ENCODE peak calls at places on chromosomes 7 and 10, in six cellular contexts. One of them, this sample, is unnamed.

GRCh38 chr10:21737061-21737460 is 203.0 kb downstream of the MLLT10 start:
- DNase-seq in Panc1: no peak
- DNase-seq in ovary: no peak
- DNase-seq in psoas muscle: no peak
- DNase-seq in dorsolateral prefrontal cortex: no peak
- DNase-seq in heart left ventricle: no peak
- DNase-seq in this sample: no peak

GRCh38 chr7:41224063-41224763 is 478.7 kb downstream of the INHBA start:
- DNase-seq in Panc1: no peak
- DNase-seq in ovary: no peak
- DNase-seq in psoas muscle: no peak
- DNase-seq in dorsolateral prefrontal cortex: no peak
- DNase-seq in heart left ventricle: no peak
- DNase-seq in this sample: peak; percentile 59

GRCh38 chr7:116239434-116239833 is 29.1 kb downstream of the TES start:
- DNase-seq in Panc1: no peak
- DNase-seq in ovary: no peak
- DNase-seq in psoas muscle: no peak
- DNase-seq in dorsolateral prefrontal cortex: no peak
- DNase-seq in heart left ventricle: no peak
- DNase-seq in this sample: no peak

GRCh38 chr10:62492012-62492869 is 118.1 kb downstream of the ZNF365 start:
- DNase-seq in Panc1: peak; percentile 18
- DNase-seq in ovary: no peak
- DNase-seq in psoas muscle: no peak
- DNase-seq in dorsolateral prefrontal cortex: no peak
- DNase-seq in heart left ventricle: no peak
- DNase-seq in this sample: peak; percentile 56

GRCh38 chr7:88432321-88432720 is 125.6 kb upstream of the STEAP4 start:
- DNase-seq in Panc1: no peak
- DNase-seq in ovary: no peak
- DNase-seq in psoas muscle: no peak
- DNase-seq in dorsolateral prefrontal cortex: no peak
- DNase-seq in heart left ventricle: no peak
- DNase-seq in this sample: no peak

GRCh38 chr7:87564290-87564963 is 36.3 kb downstream of the ABCB1 start:
- DNase-seq in Panc1: no peak
- DNase-seq in ovary: no peak
- DNase-seq in psoas muscle: no peak
- DNase-seq in dorsolateral prefrontal cortex: no peak
- DNase-seq in heart left ventricle: no peak
- DNase-seq in this sample: peak; percentile 21

GRCh38 chr10:27022048-27022447 is 78.2 kb downstream of the ANKRD26 start:
- DNase-seq in Panc1: no peak
- DNase-seq in ovary: no peak
- DNase-seq in psoas muscle: no peak
- DNase-seq in dorsolateral prefrontal cortex: no peak
- DNase-seq in heart left ventricle: no peak
- DNase-seq in this sample: no peak

GRCh38 chr7:46539892-46540483 is 618.9 kb upstream of the IGFBP3 start:
- DNase-seq in Panc1: no peak
- DNase-seq in ovary: no peak
- DNase-seq in psoas muscle: no peak
- DNase-seq in dorsolateral prefrontal cortex: no peak
- DNase-seq in heart left ventricle: no peak
- DNase-seq in this sample: no peak

GRCh38 chr10:63391812-63392211 is 74.0 kb downstream of the JMJD1C start:
- DNase-seq in Panc1: no peak
- DNase-seq in ovary: no peak
- DNase-seq in psoas muscle: no peak
- DNase-seq in dorsolateral prefrontal cortex: no peak
- DNase-seq in heart left ventricle: no peak
- DNase-seq in this sample: peak; percentile 31

GRCh38 chr7:23020742-23021401 is 6.9 kb upstream of the HYCC1 start:
- DNase-seq in Panc1: no peak
- DNase-seq in ovary: no peak
- DNase-seq in psoas muscle: peak; percentile 64
- DNase-seq in dorsolateral prefrontal cortex: no peak
- DNase-seq in heart left ventricle: peak; percentile 43
- DNase-seq in this sample: peak; percentile 71

GRCh38 chr10:46268076-46268881 is 18.5 kb upstream of the ANTXRL start:
- DNase-seq in Panc1: no peak
- DNase-seq in ovary: no peak
- DNase-seq in psoas muscle: no peak
- DNase-seq in dorsolateral prefrontal cortex: no peak
- DNase-seq in heart left ventricle: no peak
- DNase-seq in this sample: no peak
- H3K4me3 ChIP-seq in Panc1: no peak overlapping the region
- H3K4me3 ChIP-seq in ovary: no peak overlapping the region
- H3K4me3 ChIP-seq in psoas muscle: no peak overlapping the region
- H3K4me3 ChIP-seq in dorsolateral prefrontal cortex: no peak overlapping the region
- H3K4me3 ChIP-seq in heart left ventricle: no peak overlapping the region
- H3K4me3 ChIP-seq in this sample: no peak overlapping the region

DNA sequence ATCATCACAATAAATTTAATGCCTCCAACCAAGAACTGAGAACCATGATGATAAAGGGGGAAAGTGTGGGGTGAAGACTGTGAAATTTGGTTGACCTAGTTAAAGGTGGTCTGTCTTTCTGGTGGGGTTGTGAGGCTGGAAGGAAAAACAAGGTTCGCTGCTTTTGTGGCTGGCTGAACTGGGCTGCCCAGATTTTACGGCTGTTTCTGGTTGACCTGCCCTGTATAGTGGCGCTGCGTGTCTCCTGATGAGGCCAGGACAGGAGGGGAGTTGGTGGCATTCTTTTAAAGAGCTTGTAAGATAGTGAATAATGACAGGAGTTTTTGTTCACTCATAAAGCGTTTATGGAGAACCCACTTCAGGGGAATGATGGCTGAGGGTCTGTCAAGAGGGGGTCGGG is 101.8 kb downstream of the CYP26A1 start:
- DNase-seq in Panc1: no peak
- DNase-seq in ovary: no peak
- DNase-seq in psoas muscle: no peak
- DNase-seq in dorsolateral prefrontal cortex: no peak
- DNase-seq in heart left ventricle: no peak
- DNase-seq in this sample: no peak
- H3K4me3 ChIP-seq in Panc1: no peak overlapping the region
- H3K4me3 ChIP-seq in ovary: no peak overlapping the region
- H3K4me3 ChIP-seq in psoas muscle: no peak overlapping the region
- H3K4me3 ChIP-seq in dorsolateral prefrontal cortex: no peak overlapping the region
- H3K4me3 ChIP-seq in heart left ventricle: no peak overlapping the region
- H3K4me3 ChIP-seq in this sample: no peak overlapping the region

GRCh38 chr7:148814938-148815559 is 69.0 kb downstream of the EZH2 start:
- DNase-seq in Panc1: no peak
- DNase-seq in ovary: no peak
- DNase-seq in psoas muscle: no peak
- DNase-seq in dorsolateral prefrontal cortex: no peak
- DNase-seq in heart left ventricle: no peak
- DNase-seq in this sample: no peak
- H3K4me3 ChIP-seq in Panc1: no peak overlapping the region
- H3K4me3 ChIP-seq in ovary: no peak overlapping the region
- H3K4me3 ChIP-seq in psoas muscle: no peak overlapping the region
- H3K4me3 ChIP-seq in dorsolateral prefrontal cortex: no peak overlapping the region
- H3K4me3 ChIP-seq in heart left ventricle: no peak overlapping the region
- H3K4me3 ChIP-seq in this sample: no peak overlapping the region

GRCh38 chr7:151895695-151896485 is 19.0 kb upstream of the PRKAG2 start:
- DNase-seq in Panc1: no peak
- DNase-seq in ovary: no peak
- DNase-seq in psoas muscle: no peak
- DNase-seq in dorsolateral prefrontal cortex: no peak
- DNase-seq in heart left ventricle: no peak
- DNase-seq in this sample: no peak

GRCh38 chr7:151896486-151896885 is 19.6 kb upstream of the PRKAG2 start:
- DNase-seq in Panc1: no peak
- DNase-seq in ovary: no peak
- DNase-seq in psoas muscle: no peak
- DNase-seq in dorsolateral prefrontal cortex: no peak
- DNase-seq in heart left ventricle: no peak
- DNase-seq in this sample: no peak

GRCh38 chr7:151893405-151893923 is 16.5 kb upstream of the PRKAG2 start:
- DNase-seq in Panc1: no peak
- DNase-seq in ovary: no peak
- DNase-seq in psoas muscle: no peak
- DNase-seq in dorsolateral prefrontal cortex: no peak
- DNase-seq in heart left ventricle: no peak
- DNase-seq in this sample: no peak

GRCh38 chr7:151894131-151895007 is 17.5 kb upstream of the PRKAG2 start:
- DNase-seq in Panc1: no peak
- DNase-seq in ovary: no peak
- DNase-seq in psoas muscle: no peak
- DNase-seq in dorsolateral prefrontal cortex: no peak
- DNase-seq in heart left ventricle: no peak
- DNase-seq in this sample: no peak

GRCh38 chr7:151895008-151895661 is 18.2 kb upstream of the PRKAG2 start:
- DNase-seq in Panc1: no peak
- DNase-seq in ovary: no peak
- DNase-seq in psoas muscle: no peak
- DNase-seq in dorsolateral prefrontal cortex: no peak
- DNase-seq in heart left ventricle: no peak
- DNase-seq in this sample: no peak
- H3K4me3 ChIP-seq in Panc1: no peak overlapping the region
- H3K4me3 ChIP-seq in ovary: no peak overlapping the region
- H3K4me3 ChIP-seq in psoas muscle: no peak overlapping the region
- H3K4me3 ChIP-seq in dorsolateral prefrontal cortex: no peak overlapping the region
- H3K4me3 ChIP-seq in heart left ventricle: no peak overlapping the region
- H3K4me3 ChIP-seq in this sample: no peak overlapping the region

GRCh38 chr10:35058134-35058533 is 32.0 kb downstream of the CUL2 start:
- DNase-seq in Panc1: no peak
- DNase-seq in ovary: no peak
- DNase-seq in psoas muscle: no peak
- DNase-seq in dorsolateral prefrontal cortex: no peak
- DNase-seq in heart left ventricle: no peak
- DNase-seq in this sample: peak; percentile 94
- H3K4me3 ChIP-seq in Panc1: no peak overlapping the region
- H3K4me3 ChIP-seq in ovary: no peak overlapping the region
- H3K4me3 ChIP-seq in psoas muscle: no peak overlapping the region
- H3K4me3 ChIP-seq in dorsolateral prefrontal cortex: no peak overlapping the region
- H3K4me3 ChIP-seq in heart left ventricle: no peak overlapping the region
- H3K4me3 ChIP-seq in this sample: no peak overlapping the region